ENCODE peak calls at places on chromosome 22, in six cellular contexts. R, I, A, Z, L and Q are unnamed samples.
A peak's percentile ranks its signal among the peaks of the same experiment; 100 is the strongest.

GRCh38 chr22:25970348-25970995 is 198.8 kb upstream of the SEZ6L start:
- DNase-seq in R (peak; percentile 73), I (no peak), A (no peak), Z (no peak), L (no peak), Q (no peak)

GRCh38 chr22:33472462-33473344 is 414.5 kb upstream of the SYN3 start:
- DNase-seq in R (no peak), I (peak; percentile 78), A (no peak), Z (no peak), L (no peak), Q (no peak)

GRCh38 chr22:27913162-27913741 is 5.8 kb downstream of the PITPNB start:
- DNase-seq in R (no peak), I (no peak), A (no peak), Z (peak; percentile 30), L (no peak), Q (no peak)

GRCh38 chr22:47022075-47022473 is 259.6 kb downstream of the TBC1D22A start:
- DNase-seq in R (no peak), I (no peak), A (peak; percentile 5), Z (no peak), L (no peak), Q (no peak)

GRCh38 chr22:35480143-35480542 is 60.5 kb upstream of the RASD2 start:
- DNase-seq in R (no peak), I (no peak), A (no peak), Z (peak; percentile 22), L (no peak), Q (no peak)

GRCh38 chr22:38655532-38656255 is 498 bp downstream of the FAM227A start:
- DNase-seq in R (no peak), I (no peak), A (no peak), Z (no peak), L (no peak), Q (peak; percentile 3)

GRCh38 chr22:38230108-38230825 is 28.5 kb downstream of the MAFF start:
- DNase-seq in R (peak; percentile 73), I (no peak), A (peak; percentile 20), Z (peak; percentile 85), L (no peak), Q (no peak)

GRCh38 chr22:47727656-47728055 is 965.2 kb downstream of the TBC1D22A start:
- DNase-seq in R (no peak), I (no peak), A (no peak), Z (no peak), L (no peak), Q (no peak)

GRCh38 chr22:33923033-33923432 is 2.8 kb upstream of the LARGE1 start:
- DNase-seq in R (no peak), I (no peak), A (no peak), Z (no peak), L (no peak), Q (no peak)

GRCh38 chr22:17257091-17257490 is 37.9 kb upstream of the ADA2 start:
- DNase-seq in R (peak; percentile 51), I (no peak), A (no peak), Z (no peak), L (no peak), Q (no peak)

GRCh38 chr22:36398602-36399472 is 11.1 kb upstream of the MYH9 start:
- DNase-seq in R (no peak), I (no peak), A (peak; percentile 51), Z (peak; percentile 86), L (no peak), Q (no peak)

GRCh38 chr22:27990451-27990840 is 71.4 kb upstream of the PITPNB start:
- DNase-seq in R (no peak), I (no peak), A (no peak), Z (no peak), L (no peak), Q (no peak)

GRCh38 chr22:37643225-37643847 is 3.9 kb downstream of the SH3BP1 start:
- DNase-seq in R (peak; percentile 88), I (no peak), A (no peak), Z (peak; percentile 70), L (no peak), Q (no peak)

GRCh38 chr22:37016134-37016910 is 2.9 kb downstream of the TST start:
- DNase-seq in R (no peak), I (no peak), A (no peak), Z (no peak), L (no peak), Q (no peak)

GRCh38 chr22:20843501-20843900 is 15.1 kb downstream of the PI4KA start:
- DNase-seq in R (no peak), I (no peak), A (no peak), Z (no peak), L (no peak), Q (no peak)
- H3K4me3 ChIP-seq in R (no peak overlapping the region), I (no peak overlapping the region), A (no peak overlapping the region), Z (no peak overlapping the region), L (no peak overlapping the region), Q (no peak overlapping the region)

GRCh38 chr22:30825711-30826505 is 131.2 kb downstream of the OSBP2 start:
- DNase-seq in R (no peak), I (no peak), A (no peak), Z (no peak), L (no peak), Q (no peak)

GRCh38 chr22:30829901-30830550 is 135.4 kb downstream of the OSBP2 start:
- DNase-seq in R (no peak), I (no peak), A (no peak), Z (peak; percentile 63), L (peak; percentile 90), Q (no peak)

GRCh38 chr22:30828187-30829155 is 133.8 kb downstream of the OSBP2 start:
- DNase-seq in R (no peak), I (no peak), A (no peak), Z (no peak), L (no peak), Q (no peak)

GRCh38 chr22:30826670-30827355 is 132.1 kb downstream of the OSBP2 start:
- DNase-seq in R (no peak), I (no peak), A (no peak), Z (no peak), L (no peak), Q (no peak)

GRCh38 chr22:30827646-30828045 is 133.0 kb downstream of the OSBP2 start:
- DNase-seq in R (no peak), I (no peak), A (no peak), Z (no peak), L (no peak), Q (no peak)
- TF ChIP-seq POLR2AphosphoS5 in R (no peak), I (no peak), A (no peak), Z (no peak), L (no peak), Q (no peak)

GRCh38 chr22:49726022-49726681 is 101.5 kb downstream of the BRD1 start:
- DNase-seq in R (no peak), I (no peak), A (no peak), Z (no peak), L (no peak), Q (no peak)

GRCh38 chr22:49723478-49724029 is 104.1 kb downstream of the BRD1 start:
- DNase-seq in R (no peak), I (no peak), A (no peak), Z (no peak), L (no peak), Q (no peak)

GRCh38 chr22:49725516-49725915 is 102.2 kb downstream of the BRD1 start:
- DNase-seq in R (no peak), I (no peak), A (no peak), Z (no peak), L (no peak), Q (no peak)

GRCh38 chr22:49724893-49725489 is 102.7 kb downstream of the BRD1 start:
- DNase-seq in R (no peak), I (no peak), A (peak; percentile 15), Z (peak; percentile 52), L (peak; percentile 10), Q (no peak)

GRCh38 chr22:49724030-49724892 is 103.4 kb downstream of the BRD1 start:
- DNase-seq in R (no peak), I (no peak), A (no peak), Z (no peak), L (no peak), Q (no peak)
- TF ChIP-seq EZH2 in R (no peak), I (no peak), A (no peak), Z (peak; percentile 13), L (no peak), Q (no peak)

DNA sequence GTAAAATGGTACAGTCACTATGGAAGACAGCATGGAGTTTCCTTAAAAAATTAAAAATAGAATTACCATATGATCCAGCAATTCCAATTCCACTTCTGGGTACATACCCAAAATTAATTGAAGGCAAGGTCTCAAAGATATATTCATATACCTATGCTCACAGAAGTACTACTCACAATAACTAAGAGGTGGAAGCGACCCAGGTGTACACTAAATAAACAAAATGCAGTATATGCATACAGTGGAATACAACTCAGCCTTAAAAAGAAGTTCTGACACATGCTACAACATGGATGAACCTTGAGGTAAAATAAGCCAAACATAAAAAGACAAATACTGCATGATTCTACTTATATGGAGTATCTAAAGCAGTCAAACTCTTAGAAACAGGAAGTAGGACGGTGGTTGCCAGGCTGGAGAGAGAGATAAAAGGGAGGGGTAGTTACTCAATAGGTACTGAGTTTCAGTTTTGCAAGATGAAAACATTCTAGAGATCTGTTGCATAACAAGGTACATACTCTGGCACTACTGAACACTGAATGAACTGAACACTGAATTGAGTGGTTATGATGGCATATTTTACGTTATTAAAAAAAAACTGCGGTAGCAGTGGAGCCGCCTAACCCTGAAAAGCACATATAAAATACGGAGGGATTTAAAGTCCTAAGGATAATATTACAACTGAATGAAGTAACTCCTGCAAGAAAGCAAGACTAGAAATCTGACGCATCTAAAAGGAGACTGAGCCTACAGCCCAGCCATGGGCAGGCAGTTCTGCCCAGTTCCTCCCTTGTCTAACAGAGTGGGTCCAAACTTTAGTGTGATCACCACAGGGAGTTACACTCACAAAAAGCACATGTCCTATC is 12.8 kb downstream of the DGCR2 start:
- DNase-seq in R (no peak), I (peak; percentile 55), A (peak; percentile 79), Z (peak; percentile 28), L (no peak), Q (no peak)
- H3K4me3 ChIP-seq in R (no peak overlapping the region), I (peak overlapping the region; percentile 6), A (no peak overlapping the region), Z (no peak overlapping the region), L (no peak overlapping the region), Q (peak overlapping the region; percentile 8)

GRCh38 chr22:50218996-50219727 is 18.4 kb downstream of the SELENOO start:
- DNase-seq in R (peak; percentile 77), I (no peak), A (peak; percentile 32), Z (peak; percentile 78), L (peak; percentile 18), Q (no peak)
- TF ChIP-seq POLR2AphosphoS5 in R (no peak), I (no peak), A (no peak), Z (no peak), L (no peak), Q (peak; percentile 17)